ENCODE peak calls at places on chromosomes 13 and 19, in four cellular contexts. One of them, this sample, is unnamed.

GRCh38 chr13:40059540-40060232 is 404.2 kb downstream of the COG6 start:
- DNase-seq in fibroblast of villous mesenchyme: peak
- DNase-seq in fibroblast of mammary gland: peak
- DNase-seq in Caco-2: no peak
- DNase-seq in this sample: peak

GRCh38 chr19:2150794-2151338 is 500 bp downstream of the AP3D1 start:
- DNase-seq in fibroblast of villous mesenchyme: no peak
- DNase-seq in fibroblast of mammary gland: no peak
- DNase-seq in Caco-2: peak
- DNase-seq in this sample: no peak

GRCh38 chr19:1295169-1296012 is 9.7 kb downstream of the EFNA2 start:
- DNase-seq in fibroblast of villous mesenchyme: peak
- DNase-seq in fibroblast of mammary gland: no peak
- DNase-seq in Caco-2: no peak
- DNase-seq in this sample: no peak

GRCh38 chr19:17302391-17303166 is 646 bp downstream of the ABHD8 start:
- DNase-seq in fibroblast of villous mesenchyme: no peak
- DNase-seq in fibroblast of mammary gland: no peak
- DNase-seq in Caco-2: no peak
- DNase-seq in this sample: no peak

GRCh38 chr13:39682788-39683187 is 27.3 kb downstream of the COG6 start:
- DNase-seq in fibroblast of villous mesenchyme: no peak
- DNase-seq in fibroblast of mammary gland: no peak
- DNase-seq in Caco-2: no peak
- DNase-seq in this sample: no peak

GRCh38 chr13:74770361-74770760 is 636.2 kb upstream of the KLF12 start:
- DNase-seq in fibroblast of villous mesenchyme: peak
- DNase-seq in fibroblast of mammary gland: peak
- DNase-seq in Caco-2: no peak
- DNase-seq in this sample: peak

GRCh38 chr13:39900106-39900750 is 244.8 kb downstream of the COG6 start:
- DNase-seq in fibroblast of villous mesenchyme: peak
- DNase-seq in fibroblast of mammary gland: no peak
- DNase-seq in Caco-2: no peak
- DNase-seq in this sample: no peak

GRCh38 chr13:22927008-22927393 is 253.8 kb upstream of the SGCG start:
- DNase-seq in fibroblast of villous mesenchyme: no peak
- DNase-seq in fibroblast of mammary gland: no peak
- DNase-seq in Caco-2: no peak
- DNase-seq in this sample: no peak

GRCh38 chr13:67023088-67023893 is 206.8 kb downstream of the PCDH9 start:
- DNase-seq in fibroblast of villous mesenchyme: peak
- DNase-seq in fibroblast of mammary gland: peak
- DNase-seq in Caco-2: no peak
- DNase-seq in this sample: peak

GRCh38 chr19:2494084-2494446 is 18.1 kb downstream of the GADD45B start:
- DNase-seq in fibroblast of villous mesenchyme: peak
- DNase-seq in fibroblast of mammary gland: peak
- DNase-seq in Caco-2: no peak
- DNase-seq in this sample: peak

GRCh38 chr13:99176309-99177276 is 24.1 kb upstream of the UBAC2 start:
- DNase-seq in fibroblast of villous mesenchyme: peak
- DNase-seq in fibroblast of mammary gland: peak
- DNase-seq in Caco-2: peak
- DNase-seq in this sample: peak

GRCh38 chr13:103351035-103351828 is 285.0 kb upstream of the SLC10A2 start:
- DNase-seq in fibroblast of villous mesenchyme: peak
- DNase-seq in fibroblast of mammary gland: peak
- DNase-seq in Caco-2: peak
- DNase-seq in this sample: no peak

GRCh38 chr19:10690351-10690781 is 10.9 kb upstream of the QTRT1 start:
- DNase-seq in fibroblast of villous mesenchyme: peak
- DNase-seq in fibroblast of mammary gland: peak
- DNase-seq in Caco-2: no peak
- DNase-seq in this sample: peak

GRCh38 chr13:80180745-80181144 is 160.2 kb downstream of the SPRY2 start:
- DNase-seq in fibroblast of villous mesenchyme: no peak
- DNase-seq in fibroblast of mammary gland: no peak
- DNase-seq in Caco-2: no peak
- DNase-seq in this sample: no peak

GRCh38 chr19:42422092-42422575 is 5.1 kb downstream of the LIPE start:
- DNase-seq in fibroblast of villous mesenchyme: no peak
- DNase-seq in fibroblast of mammary gland: no peak
- DNase-seq in Caco-2: no peak
- DNase-seq in this sample: no peak

GRCh38 chr19:8238251-8238650 is 29.1 kb downstream of the CERS4 start:
- DNase-seq in fibroblast of villous mesenchyme: no peak
- DNase-seq in fibroblast of mammary gland: no peak
- DNase-seq in Caco-2: no peak
- DNase-seq in this sample: no peak

GRCh38 chr13:45315520-45316167 is 25.3 kb downstream of the TPT1 start:
- DNase-seq in fibroblast of villous mesenchyme: no peak
- DNase-seq in fibroblast of mammary gland: no peak
- DNase-seq in Caco-2: no peak
- DNase-seq in this sample: no peak

GRCh38 chr13:45367358-45367757 is 26.4 kb upstream of the TPT1 start:
- DNase-seq in fibroblast of villous mesenchyme: peak
- DNase-seq in fibroblast of mammary gland: peak
- DNase-seq in Caco-2: peak
- DNase-seq in this sample: peak

GRCh38 chr19:5028229-5028886 is 59.4 kb downstream of the KDM4B start:
- DNase-seq in fibroblast of villous mesenchyme: no peak
- DNase-seq in fibroblast of mammary gland: no peak
- DNase-seq in Caco-2: no peak
- DNase-seq in this sample: no peak

GRCh38 chr13:104571161-104571889 is 1505.1 kb upstream of the SLC10A2 start:
- DNase-seq in fibroblast of villous mesenchyme: peak
- DNase-seq in fibroblast of mammary gland: peak
- DNase-seq in Caco-2: peak
- DNase-seq in this sample: peak

GRCh38 chr19:33399745-33400681 is 26.5 kb downstream of the CEBPG start:
- DNase-seq in fibroblast of villous mesenchyme: no peak
- DNase-seq in fibroblast of mammary gland: no peak
- DNase-seq in Caco-2: no peak
- DNase-seq in this sample: no peak

GRCh38 chr13:48410199-48410598 is 2.7 kb downstream of the LPAR6 start:
- DNase-seq in fibroblast of villous mesenchyme: no peak
- DNase-seq in fibroblast of mammary gland: no peak
- DNase-seq in Caco-2: no peak
- DNase-seq in this sample: no peak

GRCh38 chr13:32415019-32415418 is 12.9 kb downstream of the N4BP2L1 start:
- DNase-seq in fibroblast of villous mesenchyme: no peak
- DNase-seq in fibroblast of mammary gland: peak
- DNase-seq in Caco-2: peak
- DNase-seq in this sample: no peak

GRCh38 chr19:55193481-55193880 is 13.4 kb upstream of the SYT5 start:
- DNase-seq in fibroblast of villous mesenchyme: no peak
- DNase-seq in fibroblast of mammary gland: no peak
- DNase-seq in Caco-2: no peak
- DNase-seq in this sample: no peak

GRCh38 chr19:27793128-27793643 is 1419.8 kb downstream of the UQCRFS1 start:
- DNase-seq in fibroblast of villous mesenchyme: peak
- DNase-seq in fibroblast of mammary gland: peak
- DNase-seq in Caco-2: peak
- DNase-seq in this sample: peak

GRCh38 chr13:76887070-76887563 is 912 bp upstream of the KCTD12 start:
- DNase-seq in fibroblast of villous mesenchyme: no peak
- DNase-seq in fibroblast of mammary gland: no peak
- DNase-seq in Caco-2: peak
- DNase-seq in this sample: no peak

GRCh38 chr19:27729332-27729731 is 1483.6 kb downstream of the UQCRFS1 start:
- DNase-seq in fibroblast of villous mesenchyme: no peak
- DNase-seq in fibroblast of mammary gland: no peak
- DNase-seq in Caco-2: no peak
- DNase-seq in this sample: no peak

GRCh38 chr19:7534531-7534980 is 961 bp upstream of the PNPLA6 start:
- DNase-seq in fibroblast of villous mesenchyme: peak
- DNase-seq in fibroblast of mammary gland: peak
- DNase-seq in Caco-2: peak
- DNase-seq in this sample: peak

GRCh38 chr13:63435668-63436275 is 2020.1 kb upstream of the PCDH20 start:
- DNase-seq in fibroblast of villous mesenchyme: peak
- DNase-seq in fibroblast of mammary gland: peak
- DNase-seq in Caco-2: no peak
- DNase-seq in this sample: peak

GRCh38 chr19:19748249-19748938 is 15.5 kb upstream of the ZNF14 start:
- DNase-seq in fibroblast of villous mesenchyme: no peak
- DNase-seq in fibroblast of mammary gland: no peak
- DNase-seq in Caco-2: no peak
- DNase-seq in this sample: no peak

GRCh38 chr19:19750842-19751790 is 18.2 kb upstream of the ZNF14 start:
- DNase-seq in fibroblast of villous mesenchyme: no peak
- DNase-seq in fibroblast of mammary gland: no peak
- DNase-seq in Caco-2: no peak
- DNase-seq in this sample: no peak

GRCh38 chr19:19747357-19748220 is 14.7 kb upstream of the ZNF14 start:
- DNase-seq in fibroblast of villous mesenchyme: no peak
- DNase-seq in fibroblast of mammary gland: no peak
- DNase-seq in Caco-2: no peak
- DNase-seq in this sample: no peak

GRCh38 chr19:19750131-19750841 is 17.4 kb upstream of the ZNF14 start:
- DNase-seq in fibroblast of villous mesenchyme: no peak
- DNase-seq in fibroblast of mammary gland: no peak
- DNase-seq in Caco-2: no peak
- DNase-seq in this sample: no peak

DNA sequence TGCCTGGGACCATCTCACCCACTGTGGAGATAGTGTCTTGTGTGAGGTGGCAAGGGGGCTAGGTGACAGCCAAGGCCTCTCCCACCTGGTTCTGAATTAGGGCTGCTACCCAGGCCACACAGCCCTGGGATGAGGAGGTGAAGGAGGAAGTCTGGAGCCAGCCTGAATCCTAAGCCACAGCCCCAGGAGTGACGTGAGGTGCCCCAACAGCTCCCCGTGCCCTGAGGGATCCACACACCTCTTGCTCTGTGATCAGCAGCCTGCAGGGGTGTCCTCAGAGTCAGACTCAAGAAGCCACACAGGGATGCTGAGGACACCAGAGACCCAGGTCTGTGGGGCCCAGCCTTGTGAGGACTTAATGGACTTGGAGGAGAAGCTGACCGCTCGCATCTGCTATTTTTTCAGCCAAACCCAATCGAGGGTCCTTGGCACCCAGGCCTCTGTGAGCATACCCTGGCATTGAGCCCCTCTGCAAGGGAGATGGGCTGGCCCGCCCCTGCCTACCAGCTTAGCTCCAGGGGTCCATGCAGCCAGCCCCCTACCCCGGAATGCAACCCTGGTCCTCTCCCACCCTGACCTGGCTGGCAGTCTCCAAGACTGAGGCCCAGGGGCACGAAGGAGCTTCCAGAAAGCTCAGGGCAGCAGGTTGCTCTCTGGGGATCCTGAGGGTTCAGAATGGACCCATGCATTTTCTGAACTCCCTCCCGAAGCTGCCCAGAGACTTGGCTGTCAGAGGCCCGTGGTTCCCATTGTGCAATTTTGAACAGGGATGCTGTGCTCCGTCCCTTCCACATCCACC is 16.6 kb upstream of the ZNF14 start:
- DNase-seq in fibroblast of villous mesenchyme: no peak
- DNase-seq in fibroblast of mammary gland: no peak
- DNase-seq in Caco-2: no peak
- DNase-seq in this sample: no peak
- H3K4me3 ChIP-seq in fibroblast of villous mesenchyme: no peak
- H3K4me3 ChIP-seq in fibroblast of mammary gland: no peak
- H3K4me3 ChIP-seq in Caco-2: no peak
- H3K4me3 ChIP-seq in this sample: no peak

GRCh38 chr19:29988351-29988750 is 46.3 kb downstream of the URI1 start:
- DNase-seq in fibroblast of villous mesenchyme: no peak
- DNase-seq in fibroblast of mammary gland: no peak
- DNase-seq in Caco-2: peak
- DNase-seq in this sample: no peak
- TF ChIP-seq CTCF in fibroblast of villous mesenchyme: no peak
- TF ChIP-seq CTCF in fibroblast of mammary gland: no peak
- TF ChIP-seq CTCF in Caco-2: no peak
- TF ChIP-seq CTCF in this sample: no peak

GRCh38 chr13:114145722-114146121 is 13.3 kb upstream of the RASA3 start:
- DNase-seq in fibroblast of villous mesenchyme: no peak
- DNase-seq in fibroblast of mammary gland: no peak
- DNase-seq in Caco-2: no peak
- DNase-seq in this sample: no peak
- H3K4me3 ChIP-seq in fibroblast of villous mesenchyme: no peak
- H3K4me3 ChIP-seq in fibroblast of mammary gland: no peak
- H3K4me3 ChIP-seq in Caco-2: no peak
- H3K4me3 ChIP-seq in this sample: no peak

GRCh38 chr19:37902668-37903067 is 3.7 kb downstream of the WDR87 start:
- DNase-seq in fibroblast of villous mesenchyme: peak
- DNase-seq in fibroblast of mammary gland: peak
- DNase-seq in Caco-2: peak
- DNase-seq in this sample: peak

GRCh38 chr19:37899453-37899852 is 6.9 kb downstream of the WDR87 start:
- DNase-seq in fibroblast of villous mesenchyme: no peak
- DNase-seq in fibroblast of mammary gland: no peak
- DNase-seq in Caco-2: no peak
- DNase-seq in this sample: no peak

GRCh38 chr19:37905936-37906867 is at the start of gene WDR87:
- DNase-seq in fibroblast of villous mesenchyme: no peak
- DNase-seq in fibroblast of mammary gland: no peak
- DNase-seq in Caco-2: peak
- DNase-seq in this sample: peak

GRCh38 chr19:37906868-37907734 is at the start of gene SIPA1L3:
- DNase-seq in fibroblast of villous mesenchyme: peak
- DNase-seq in fibroblast of mammary gland: peak
- DNase-seq in Caco-2: peak
- DNase-seq in this sample: peak

DNA sequence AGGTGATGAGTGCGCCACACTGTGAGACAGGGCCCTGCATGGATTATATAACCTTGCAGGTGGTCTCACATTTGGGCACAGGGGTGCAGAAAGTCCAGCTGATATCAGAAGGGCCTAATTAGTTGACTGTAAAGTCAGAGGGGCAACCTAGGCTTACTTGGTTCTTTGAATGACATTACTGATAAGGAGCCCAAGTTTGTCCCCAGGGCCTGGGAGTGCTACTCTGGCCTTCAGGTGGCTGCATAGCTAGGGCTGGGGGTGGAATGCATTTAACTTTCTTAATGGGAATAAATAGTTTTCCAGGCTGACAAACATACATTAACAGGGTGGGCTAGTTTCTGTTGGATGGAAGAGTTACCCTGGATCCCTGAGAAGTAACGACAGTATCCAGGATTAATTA is 3.3 kb downstream of the WDR87 start:
- DNase-seq in fibroblast of villous mesenchyme: no peak
- DNase-seq in fibroblast of mammary gland: no peak
- DNase-seq in Caco-2: peak
- DNase-seq in this sample: no peak
- TF ChIP-seq CTCF in fibroblast of villous mesenchyme: no peak
- TF ChIP-seq CTCF in fibroblast of mammary gland: no peak
- TF ChIP-seq CTCF in Caco-2: no peak
- TF ChIP-seq CTCF in this sample: no peak

DNA sequence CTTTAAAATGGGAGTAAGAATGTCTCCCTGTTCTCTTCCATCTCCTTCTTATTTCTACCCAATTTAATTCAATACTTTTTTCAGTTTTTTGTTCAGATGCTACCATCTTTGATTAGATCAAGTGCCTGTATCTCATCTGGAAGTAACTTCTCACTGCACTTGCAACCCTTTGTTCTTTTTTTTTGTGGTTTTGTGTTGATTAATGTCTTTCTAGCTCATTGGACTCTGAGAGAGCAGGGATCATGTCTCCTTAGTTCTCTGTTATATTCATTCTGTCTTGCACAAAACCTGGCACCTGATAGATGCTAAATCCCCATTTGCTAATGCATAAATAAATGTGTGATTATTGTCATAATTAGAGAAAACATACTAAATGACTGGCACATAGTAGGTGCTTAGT is 834 bp upstream of the ITGBL1 start:
- DNase-seq in fibroblast of villous mesenchyme: no peak
- DNase-seq in fibroblast of mammary gland: peak
- DNase-seq in Caco-2: no peak
- DNase-seq in this sample: no peak
- H3K4me3 ChIP-seq in fibroblast of villous mesenchyme: no peak
- H3K4me3 ChIP-seq in fibroblast of mammary gland: no peak
- H3K4me3 ChIP-seq in Caco-2: no peak
- H3K4me3 ChIP-seq in this sample: peak